ENCODE peak calls at places on chromosomes 2 and 18, in ten cellular contexts. One of them, this sample, is unnamed.

GRCh38 chr2:150505178-150505577 is 17.7 kb upstream of the RND3 start:
- DNase-seq in SK-N-SH: no peak
- DNase-seq in amniotic stem cell: no peak
- DNase-seq in iPS DF 19.7: no peak
- DNase-seq in stimulated activated CD8-positive, alpha-beta memory T cell treated with anti-CD3 and anti-CD28 coated beads, Interleukin-12 subunit alpha, Interleukin-12 subunit beta, amount 100 ng/mL, for 4 hours: no peak
- DNase-seq in fibroblast of the aortic adventitia: no peak
- DNase-seq in ELR: no peak
- DNase-seq in progenitor cell of endocrine pancreas: no peak
- DNase-seq in glomerular endothelial cell: no peak
- DNase-seq in HTR-8/SVneo: no peak
- DNase-seq in this sample: no peak

GRCh38 chr18:25650201-25650941 is 298.4 kb upstream of the ZNF521 start:
- DNase-seq in HTR-8/SVneo: peak
- DNase-seq in stimulated activated CD8-positive, alpha-beta memory T cell treated with anti-CD3 and anti-CD28 coated beads, Interleukin-12 subunit alpha, Interleukin-12 subunit beta, amount 100 ng/mL, for 4 hours: no peak
- DNase-seq in ELR: peak
- DNase-seq in progenitor cell of endocrine pancreas: no peak
- DNase-seq in SK-N-SH: no peak
- DNase-seq in iPS DF 19.7: no peak
- DNase-seq in amniotic stem cell: peak
- DNase-seq in glomerular endothelial cell: no peak
- DNase-seq in fibroblast of the aortic adventitia: peak
- DNase-seq in this sample: no peak

GRCh38 chr2:86393521-86394490 is 47.4 kb upstream of the KDM3A start:
- DNase-seq in glomerular endothelial cell: no peak
- DNase-seq in HTR-8/SVneo: peak
- DNase-seq in iPS DF 19.7: no peak
- DNase-seq in progenitor cell of endocrine pancreas: no peak
- DNase-seq in fibroblast of the aortic adventitia: peak
- DNase-seq in SK-N-SH: no peak
- DNase-seq in amniotic stem cell: no peak
- DNase-seq in stimulated activated CD8-positive, alpha-beta memory T cell treated with anti-CD3 and anti-CD28 coated beads, Interleukin-12 subunit alpha, Interleukin-12 subunit beta, amount 100 ng/mL, for 4 hours: no peak
- DNase-seq in ELR: peak
- DNase-seq in this sample: peak

GRCh38 chr2:154439156-154439555 is 259.3 kb upstream of the KCNJ3 start:
- DNase-seq in SK-N-SH: no peak
- DNase-seq in stimulated activated CD8-positive, alpha-beta memory T cell treated with anti-CD3 and anti-CD28 coated beads, Interleukin-12 subunit alpha, Interleukin-12 subunit beta, amount 100 ng/mL, for 4 hours: no peak
- DNase-seq in HTR-8/SVneo: no peak
- DNase-seq in iPS DF 19.7: no peak
- DNase-seq in progenitor cell of endocrine pancreas: no peak
- DNase-seq in ELR: no peak
- DNase-seq in amniotic stem cell: no peak
- DNase-seq in glomerular endothelial cell: no peak
- DNase-seq in fibroblast of the aortic adventitia: no peak
- DNase-seq in this sample: no peak

GRCh38 chr2:109322111-109322510 is 193.1 kb downstream of the SH3RF3 start:
- DNase-seq in HTR-8/SVneo: peak
- DNase-seq in iPS DF 19.7: no peak
- DNase-seq in SK-N-SH: no peak
- DNase-seq in amniotic stem cell: no peak
- DNase-seq in ELR: peak
- DNase-seq in glomerular endothelial cell: no peak
- DNase-seq in progenitor cell of endocrine pancreas: no peak
- DNase-seq in fibroblast of the aortic adventitia: peak
- DNase-seq in stimulated activated CD8-positive, alpha-beta memory T cell treated with anti-CD3 and anti-CD28 coated beads, Interleukin-12 subunit alpha, Interleukin-12 subunit beta, amount 100 ng/mL, for 4 hours: no peak
- DNase-seq in this sample: peak

GRCh38 chr2:238098854-238099708 is 1.1 kb upstream of the ESPNL start:
- DNase-seq in SK-N-SH: peak
- DNase-seq in ELR: no peak
- DNase-seq in HTR-8/SVneo: no peak
- DNase-seq in iPS DF 19.7: no peak
- DNase-seq in fibroblast of the aortic adventitia: no peak
- DNase-seq in stimulated activated CD8-positive, alpha-beta memory T cell treated with anti-CD3 and anti-CD28 coated beads, Interleukin-12 subunit alpha, Interleukin-12 subunit beta, amount 100 ng/mL, for 4 hours: no peak
- DNase-seq in amniotic stem cell: no peak
- DNase-seq in glomerular endothelial cell: no peak
- DNase-seq in progenitor cell of endocrine pancreas: no peak
- DNase-seq in this sample: peak

GRCh38 chr2:8677646-8678592 is 3.9 kb upstream of the ID2 start:
- DNase-seq in stimulated activated CD8-positive, alpha-beta memory T cell treated with anti-CD3 and anti-CD28 coated beads, Interleukin-12 subunit alpha, Interleukin-12 subunit beta, amount 100 ng/mL, for 4 hours: no peak
- DNase-seq in SK-N-SH: peak
- DNase-seq in progenitor cell of endocrine pancreas: no peak
- DNase-seq in fibroblast of the aortic adventitia: peak
- DNase-seq in iPS DF 19.7: no peak
- DNase-seq in ELR: peak
- DNase-seq in glomerular endothelial cell: no peak
- DNase-seq in amniotic stem cell: no peak
- DNase-seq in HTR-8/SVneo: peak
- DNase-seq in this sample: peak

GRCh38 chr2:3172265-3172935 is 205.2 kb downstream of the EIPR1 start:
- DNase-seq in SK-N-SH: no peak
- DNase-seq in iPS DF 19.7: no peak
- DNase-seq in progenitor cell of endocrine pancreas: no peak
- DNase-seq in glomerular endothelial cell: no peak
- DNase-seq in ELR: no peak
- DNase-seq in fibroblast of the aortic adventitia: no peak
- DNase-seq in amniotic stem cell: no peak
- DNase-seq in stimulated activated CD8-positive, alpha-beta memory T cell treated with anti-CD3 and anti-CD28 coated beads, Interleukin-12 subunit alpha, Interleukin-12 subunit beta, amount 100 ng/mL, for 4 hours: no peak
- DNase-seq in HTR-8/SVneo: no peak
- DNase-seq in this sample: no peak

GRCh38 chr2:178397002-178397605 is 53.9 kb downstream of the PRKRA start:
- DNase-seq in SK-N-SH: peak
- DNase-seq in ELR: peak
- DNase-seq in iPS DF 19.7: no peak
- DNase-seq in fibroblast of the aortic adventitia: peak
- DNase-seq in glomerular endothelial cell: peak
- DNase-seq in stimulated activated CD8-positive, alpha-beta memory T cell treated with anti-CD3 and anti-CD28 coated beads, Interleukin-12 subunit alpha, Interleukin-12 subunit beta, amount 100 ng/mL, for 4 hours: no peak
- DNase-seq in progenitor cell of endocrine pancreas: no peak
- DNase-seq in HTR-8/SVneo: peak
- DNase-seq in amniotic stem cell: no peak
- DNase-seq in this sample: no peak

GRCh38 chr2:199462167-199462976 is 4.6 kb upstream of the SATB2 start:
- DNase-seq in ELR: no peak
- DNase-seq in SK-N-SH: peak
- DNase-seq in progenitor cell of endocrine pancreas: no peak
- DNase-seq in iPS DF 19.7: no peak
- DNase-seq in fibroblast of the aortic adventitia: no peak
- DNase-seq in HTR-8/SVneo: no peak
- DNase-seq in glomerular endothelial cell: no peak
- DNase-seq in amniotic stem cell: no peak
- DNase-seq in stimulated activated CD8-positive, alpha-beta memory T cell treated with anti-CD3 and anti-CD28 coated beads, Interleukin-12 subunit alpha, Interleukin-12 subunit beta, amount 100 ng/mL, for 4 hours: no peak
- DNase-seq in this sample: no peak

GRCh38 chr2:220277445-220277960 is 650.1 kb downstream of the SLC4A3 start:
- DNase-seq in ELR: peak
- DNase-seq in HTR-8/SVneo: no peak
- DNase-seq in progenitor cell of endocrine pancreas: no peak
- DNase-seq in fibroblast of the aortic adventitia: peak
- DNase-seq in stimulated activated CD8-positive, alpha-beta memory T cell treated with anti-CD3 and anti-CD28 coated beads, Interleukin-12 subunit alpha, Interleukin-12 subunit beta, amount 100 ng/mL, for 4 hours: no peak
- DNase-seq in amniotic stem cell: peak
- DNase-seq in SK-N-SH: no peak
- DNase-seq in glomerular endothelial cell: no peak
- DNase-seq in iPS DF 19.7: no peak
- DNase-seq in this sample: peak

GRCh38 chr2:239271471-239272255 is 129.2 kb downstream of the HDAC4 start:
- DNase-seq in iPS DF 19.7: no peak
- DNase-seq in ELR: no peak
- DNase-seq in HTR-8/SVneo: no peak
- DNase-seq in amniotic stem cell: no peak
- DNase-seq in fibroblast of the aortic adventitia: peak
- DNase-seq in SK-N-SH: no peak
- DNase-seq in glomerular endothelial cell: no peak
- DNase-seq in stimulated activated CD8-positive, alpha-beta memory T cell treated with anti-CD3 and anti-CD28 coated beads, Interleukin-12 subunit alpha, Interleukin-12 subunit beta, amount 100 ng/mL, for 4 hours: no peak
- DNase-seq in progenitor cell of endocrine pancreas: no peak
- DNase-seq in this sample: no peak

GRCh38 chr2:63545023-63545422 is 43.3 kb downstream of the WDPCP start:
- DNase-seq in HTR-8/SVneo: no peak
- DNase-seq in SK-N-SH: no peak
- DNase-seq in progenitor cell of endocrine pancreas: no peak
- DNase-seq in amniotic stem cell: no peak
- DNase-seq in fibroblast of the aortic adventitia: no peak
- DNase-seq in stimulated activated CD8-positive, alpha-beta memory T cell treated with anti-CD3 and anti-CD28 coated beads, Interleukin-12 subunit alpha, Interleukin-12 subunit beta, amount 100 ng/mL, for 4 hours: no peak
- DNase-seq in glomerular endothelial cell: no peak
- DNase-seq in ELR: no peak
- DNase-seq in iPS DF 19.7: no peak
- DNase-seq in this sample: no peak

GRCh38 chr2:143263045-143263625 is 133.9 kb downstream of the ARHGAP15 start:
- DNase-seq in fibroblast of the aortic adventitia: no peak
- DNase-seq in iPS DF 19.7: no peak
- DNase-seq in stimulated activated CD8-positive, alpha-beta memory T cell treated with anti-CD3 and anti-CD28 coated beads, Interleukin-12 subunit alpha, Interleukin-12 subunit beta, amount 100 ng/mL, for 4 hours: no peak
- DNase-seq in SK-N-SH: no peak
- DNase-seq in amniotic stem cell: no peak
- DNase-seq in progenitor cell of endocrine pancreas: no peak
- DNase-seq in glomerular endothelial cell: no peak
- DNase-seq in HTR-8/SVneo: no peak
- DNase-seq in ELR: peak
- DNase-seq in this sample: no peak

GRCh38 chr2:227653419-227653818 is 13.2 kb upstream of the SCYGR5 start:
- DNase-seq in progenitor cell of endocrine pancreas: no peak
- DNase-seq in iPS DF 19.7: no peak
- DNase-seq in fibroblast of the aortic adventitia: peak
- DNase-seq in SK-N-SH: no peak
- DNase-seq in HTR-8/SVneo: peak
- DNase-seq in glomerular endothelial cell: no peak
- DNase-seq in stimulated activated CD8-positive, alpha-beta memory T cell treated with anti-CD3 and anti-CD28 coated beads, Interleukin-12 subunit alpha, Interleukin-12 subunit beta, amount 100 ng/mL, for 4 hours: no peak
- DNase-seq in ELR: no peak
- DNase-seq in amniotic stem cell: no peak
- DNase-seq in this sample: no peak

GRCh38 chr2:158795110-158795924 is at the start of gene DAPL1:
- DNase-seq in HTR-8/SVneo: peak
- DNase-seq in progenitor cell of endocrine pancreas: no peak
- DNase-seq in stimulated activated CD8-positive, alpha-beta memory T cell treated with anti-CD3 and anti-CD28 coated beads, Interleukin-12 subunit alpha, Interleukin-12 subunit beta, amount 100 ng/mL, for 4 hours: no peak
- DNase-seq in glomerular endothelial cell: no peak
- DNase-seq in fibroblast of the aortic adventitia: no peak
- DNase-seq in SK-N-SH: peak
- DNase-seq in iPS DF 19.7: no peak
- DNase-seq in ELR: no peak
- DNase-seq in amniotic stem cell: no peak
- DNase-seq in this sample: peak

GRCh38 chr2:64362562-64363026 is 91.4 kb upstream of the LGALSL start:
- DNase-seq in SK-N-SH: no peak
- DNase-seq in fibroblast of the aortic adventitia: no peak
- DNase-seq in iPS DF 19.7: no peak
- DNase-seq in ELR: no peak
- DNase-seq in stimulated activated CD8-positive, alpha-beta memory T cell treated with anti-CD3 and anti-CD28 coated beads, Interleukin-12 subunit alpha, Interleukin-12 subunit beta, amount 100 ng/mL, for 4 hours: no peak
- DNase-seq in glomerular endothelial cell: no peak
- DNase-seq in progenitor cell of endocrine pancreas: no peak
- DNase-seq in amniotic stem cell: no peak
- DNase-seq in HTR-8/SVneo: no peak
- DNase-seq in this sample: peak

GRCh38 chr18:58455318-58455950 is 173.5 kb downstream of the ALPK2 start:
- DNase-seq in SK-N-SH: no peak
- DNase-seq in ELR: no peak
- DNase-seq in fibroblast of the aortic adventitia: no peak
- DNase-seq in HTR-8/SVneo: no peak
- DNase-seq in stimulated activated CD8-positive, alpha-beta memory T cell treated with anti-CD3 and anti-CD28 coated beads, Interleukin-12 subunit alpha, Interleukin-12 subunit beta, amount 100 ng/mL, for 4 hours: no peak
- DNase-seq in iPS DF 19.7: no peak
- DNase-seq in progenitor cell of endocrine pancreas: no peak
- DNase-seq in glomerular endothelial cell: no peak
- DNase-seq in amniotic stem cell: no peak
- DNase-seq in this sample: peak

GRCh38 chr2:201923436-201923975 is 110.1 kb upstream of the FZD7 start:
- DNase-seq in SK-N-SH: no peak
- DNase-seq in HTR-8/SVneo: no peak
- DNase-seq in stimulated activated CD8-positive, alpha-beta memory T cell treated with anti-CD3 and anti-CD28 coated beads, Interleukin-12 subunit alpha, Interleukin-12 subunit beta, amount 100 ng/mL, for 4 hours: no peak
- DNase-seq in progenitor cell of endocrine pancreas: no peak
- DNase-seq in fibroblast of the aortic adventitia: no peak
- DNase-seq in ELR: no peak
- DNase-seq in amniotic stem cell: no peak
- DNase-seq in glomerular endothelial cell: no peak
- DNase-seq in iPS DF 19.7: no peak
- DNase-seq in this sample: no peak

GRCh38 chr2:102063948-102064678 is 72.4 kb downstream of the IL1R2 start:
- DNase-seq in glomerular endothelial cell: no peak
- DNase-seq in fibroblast of the aortic adventitia: peak
- DNase-seq in progenitor cell of endocrine pancreas: no peak
- DNase-seq in ELR: peak
- DNase-seq in SK-N-SH: peak
- DNase-seq in iPS DF 19.7: peak
- DNase-seq in HTR-8/SVneo: peak
- DNase-seq in stimulated activated CD8-positive, alpha-beta memory T cell treated with anti-CD3 and anti-CD28 coated beads, Interleukin-12 subunit alpha, Interleukin-12 subunit beta, amount 100 ng/mL, for 4 hours: no peak
- DNase-seq in amniotic stem cell: peak
- DNase-seq in this sample: peak

GRCh38 chr2:190683802-190684201 is 34.9 kb downstream of the NAB1 start:
- DNase-seq in fibroblast of the aortic adventitia: no peak
- DNase-seq in progenitor cell of endocrine pancreas: no peak
- DNase-seq in SK-N-SH: no peak
- DNase-seq in ELR: no peak
- DNase-seq in iPS DF 19.7: no peak
- DNase-seq in HTR-8/SVneo: no peak
- DNase-seq in stimulated activated CD8-positive, alpha-beta memory T cell treated with anti-CD3 and anti-CD28 coated beads, Interleukin-12 subunit alpha, Interleukin-12 subunit beta, amount 100 ng/mL, for 4 hours: no peak
- DNase-seq in glomerular endothelial cell: peak
- DNase-seq in amniotic stem cell: no peak
- DNase-seq in this sample: no peak